ENCODE peak calls at places on chromosomes 5 and 9, in eight cellular contexts. One of them, this sample, is unnamed.

GRCh38 chr5:171462136-171462927 is 42.9 kb downstream of the FGF18 start:
- DNase-seq in epithelial cell of esophagus: no peak
- DNase-seq in heart right ventricle: no peak
- DNase-seq in GM23338: peak
- DNase-seq in A549: no peak
- DNase-seq in GM10248: no peak
- DNase-seq in AG04450: no peak
- DNase-seq in astrocyte: no peak
- DNase-seq in this sample: no peak

GRCh38 chr9:35828716-35829083 is at the start of gene FAM221B:
- DNase-seq in GM10248: no peak
- DNase-seq in A549: no peak
- DNase-seq in epithelial cell of esophagus: peak
- DNase-seq in GM23338: peak
- DNase-seq in AG04450: no peak
- DNase-seq in heart right ventricle: peak
- DNase-seq in astrocyte: no peak
- DNase-seq in this sample: peak

GRCh38 chr5:90408571-90409317 is 812 bp downstream of the CETN3 start:
- DNase-seq in AG04450: no peak
- DNase-seq in A549: no peak
- DNase-seq in epithelial cell of esophagus: peak
- DNase-seq in astrocyte: no peak
- DNase-seq in GM10248: no peak
- DNase-seq in GM23338: peak
- DNase-seq in heart right ventricle: no peak
- DNase-seq in this sample: no peak

GRCh38 chr5:180691046-180691445 is 41.6 kb upstream of the FLT4 start:
- DNase-seq in epithelial cell of esophagus: no peak
- DNase-seq in AG04450: no peak
- DNase-seq in heart right ventricle: no peak
- DNase-seq in A549: no peak
- DNase-seq in GM10248: no peak
- DNase-seq in GM23338: no peak
- DNase-seq in astrocyte: no peak
- DNase-seq in this sample: no peak

GRCh38 chr5:132251220-132251725 is 6.2 kb upstream of the PDLIM4 start:
- DNase-seq in GM23338: no peak
- DNase-seq in heart right ventricle: no peak
- DNase-seq in epithelial cell of esophagus: no peak
- DNase-seq in A549: no peak
- DNase-seq in astrocyte: peak
- DNase-seq in AG04450: no peak
- DNase-seq in GM10248: no peak
- DNase-seq in this sample: no peak

GRCh38 chr9:88932766-88933165 is 58.5 kb upstream of the S1PR3 start:
- DNase-seq in GM23338: peak
- DNase-seq in astrocyte: no peak
- DNase-seq in A549: no peak
- DNase-seq in AG04450: no peak
- DNase-seq in epithelial cell of esophagus: peak
- DNase-seq in GM10248: no peak
- DNase-seq in heart right ventricle: no peak
- DNase-seq in this sample: no peak

GRCh38 chr5:123089572-123089970 is 530 bp downstream of the PRDM6 start:
- DNase-seq in AG04450: no peak
- DNase-seq in A549: no peak
- DNase-seq in epithelial cell of esophagus: peak
- DNase-seq in heart right ventricle: no peak
- DNase-seq in astrocyte: no peak
- DNase-seq in GM10248: no peak
- DNase-seq in GM23338: peak
- DNase-seq in this sample: peak

GRCh38 chr5:127011961-127012644 is 18.3 kb downstream of the MARCHF3 start:
- DNase-seq in epithelial cell of esophagus: no peak
- DNase-seq in GM23338: no peak
- DNase-seq in A549: no peak
- DNase-seq in GM10248: peak
- DNase-seq in astrocyte: peak
- DNase-seq in heart right ventricle: no peak
- DNase-seq in AG04450: no peak
- DNase-seq in this sample: no peak

GRCh38 chr5:61053937-61054336 is 108.3 kb downstream of the SMIM15 start:
- DNase-seq in GM10248: no peak
- DNase-seq in heart right ventricle: no peak
- DNase-seq in astrocyte: peak
- DNase-seq in GM23338: no peak
- DNase-seq in A549: no peak
- DNase-seq in epithelial cell of esophagus: peak
- DNase-seq in AG04450: no peak
- DNase-seq in this sample: no peak

GRCh38 chr9:37947431-37947830 is 43.5 kb upstream of the SLC25A51 start:
- DNase-seq in heart right ventricle: no peak
- DNase-seq in GM10248: no peak
- DNase-seq in A549: no peak
- DNase-seq in astrocyte: no peak
- DNase-seq in GM23338: no peak
- DNase-seq in epithelial cell of esophagus: no peak
- DNase-seq in AG04450: no peak
- DNase-seq in this sample: no peak

GRCh38 chr5:25754895-25755294 is 1110.1 kb upstream of the CDH10 start:
- DNase-seq in heart right ventricle: no peak
- DNase-seq in GM10248: no peak
- DNase-seq in epithelial cell of esophagus: no peak
- DNase-seq in AG04450: no peak
- DNase-seq in astrocyte: no peak
- DNase-seq in GM23338: peak
- DNase-seq in A549: no peak
- DNase-seq in this sample: no peak

GRCh38 chr5:139271201-139272027 is 22.1 kb upstream of the MATR3 start:
- DNase-seq in A549: no peak
- DNase-seq in AG04450: peak
- DNase-seq in heart right ventricle: no peak
- DNase-seq in astrocyte: peak
- DNase-seq in GM23338: no peak
- DNase-seq in GM10248: no peak
- DNase-seq in epithelial cell of esophagus: peak
- DNase-seq in this sample: no peak

GRCh38 chr9:133425049-133425632 is 3.0 kb downstream of the ADAMTS13 start:
- DNase-seq in GM23338: no peak
- DNase-seq in astrocyte: no peak
- DNase-seq in GM10248: no peak
- DNase-seq in epithelial cell of esophagus: no peak
- DNase-seq in A549: no peak
- DNase-seq in AG04450: no peak
- DNase-seq in heart right ventricle: no peak
- DNase-seq in this sample: no peak

GRCh38 chr5:151126199-151126645 is 31.4 kb downstream of the ANXA6 start:
- DNase-seq in GM23338: peak
- DNase-seq in astrocyte: peak
- DNase-seq in A549: peak
- DNase-seq in heart right ventricle: peak
- DNase-seq in GM10248: peak
- DNase-seq in AG04450: no peak
- DNase-seq in epithelial cell of esophagus: peak
- DNase-seq in this sample: peak

GRCh38 chr5:79560774-79561524 is 47.0 kb upstream of the HOMER1 start:
- DNase-seq in heart right ventricle: no peak
- DNase-seq in astrocyte: peak
- DNase-seq in GM23338: no peak
- DNase-seq in epithelial cell of esophagus: peak
- DNase-seq in AG04450: no peak
- DNase-seq in A549: no peak
- DNase-seq in GM10248: peak
- DNase-seq in this sample: no peak

GRCh38 chr5:126108505-126108904 is 314.7 kb upstream of the GRAMD2B start:
- DNase-seq in epithelial cell of esophagus: peak
- DNase-seq in A549: no peak
- DNase-seq in GM10248: no peak
- DNase-seq in GM23338: no peak
- DNase-seq in astrocyte: no peak
- DNase-seq in heart right ventricle: no peak
- DNase-seq in AG04450: no peak
- DNase-seq in this sample: no peak

GRCh38 chr9:71741841-71742648 is 26.3 kb downstream of the CEMIP2 start:
- DNase-seq in epithelial cell of esophagus: peak
- DNase-seq in heart right ventricle: no peak
- DNase-seq in GM10248: no peak
- DNase-seq in A549: no peak
- DNase-seq in GM23338: no peak
- DNase-seq in AG04450: peak
- DNase-seq in astrocyte: peak
- DNase-seq in this sample: no peak

DNA sequence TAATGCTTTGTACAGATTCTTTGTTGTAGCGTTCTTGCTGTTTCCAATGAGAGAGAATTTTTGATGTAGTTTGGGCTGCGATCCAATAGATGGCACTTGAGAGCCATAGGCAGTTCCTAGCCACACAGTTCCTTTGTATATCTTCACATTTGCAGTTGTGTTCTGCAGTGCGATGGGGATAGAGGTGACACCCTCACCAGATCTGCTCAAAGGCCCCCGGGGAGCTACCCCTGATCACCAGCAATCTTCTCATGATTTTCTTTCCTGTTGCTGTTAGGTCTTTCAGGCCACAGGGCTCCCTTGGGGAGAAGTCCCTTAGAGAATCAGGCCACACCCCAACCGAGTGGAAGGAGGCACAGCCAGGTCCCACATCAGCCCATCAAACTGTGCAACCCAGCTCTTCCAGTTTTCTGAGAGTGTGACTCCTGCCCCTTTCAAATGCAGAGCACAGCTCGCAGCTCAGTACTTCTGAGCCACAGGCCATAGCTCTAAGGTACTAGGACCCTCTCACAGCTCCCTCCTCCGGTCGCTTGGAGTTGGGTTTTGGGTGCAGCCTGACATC is 353.7 kb downstream of the SLCO4C1 start:
- DNase-seq in GM23338: peak
- DNase-seq in heart right ventricle: no peak
- DNase-seq in A549: no peak
- DNase-seq in GM10248: peak
- DNase-seq in AG04450: no peak
- DNase-seq in astrocyte: no peak
- DNase-seq in epithelial cell of esophagus: peak
- DNase-seq in this sample: peak
- TF ChIP-seq CTCF in GM23338: peak
- TF ChIP-seq CTCF in heart right ventricle: peak
- TF ChIP-seq CTCF in A549: peak
- TF ChIP-seq CTCF in GM10248: peak
- TF ChIP-seq CTCF in AG04450: peak
- TF ChIP-seq CTCF in astrocyte: peak
- TF ChIP-seq CTCF in epithelial cell of esophagus: peak
- TF ChIP-seq CTCF in this sample: peak

DNA sequence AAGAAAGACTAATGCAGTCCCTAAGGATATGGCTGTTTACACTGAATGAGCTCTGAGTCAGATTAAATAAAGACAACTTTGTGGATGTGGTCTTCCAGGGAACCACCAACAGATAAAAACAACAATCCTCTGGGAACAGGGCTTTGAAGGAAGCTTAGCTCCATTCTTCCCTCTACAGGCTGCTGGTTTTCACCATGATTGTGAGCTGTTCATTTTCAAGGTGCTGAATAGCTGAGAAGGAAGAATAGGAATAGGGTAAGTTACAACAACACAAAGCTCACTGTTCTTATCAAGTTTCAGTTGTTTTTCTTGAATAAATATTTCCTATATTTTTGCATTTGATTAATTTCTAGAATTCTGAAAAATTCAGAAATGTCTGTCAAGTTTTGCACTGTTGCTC is 25.9 kb upstream of the PTAR1 start:
- DNase-seq in GM23338: peak
- DNase-seq in AG04450: peak
- DNase-seq in GM10248: no peak
- DNase-seq in A549: no peak
- DNase-seq in astrocyte: peak
- DNase-seq in epithelial cell of esophagus: peak
- DNase-seq in heart right ventricle: no peak
- DNase-seq in this sample: no peak
- TF ChIP-seq CTCF in GM23338: no peak
- TF ChIP-seq CTCF in AG04450: peak
- TF ChIP-seq CTCF in GM10248: no peak
- TF ChIP-seq CTCF in A549: no peak
- TF ChIP-seq CTCF in astrocyte: peak
- TF ChIP-seq CTCF in epithelial cell of esophagus: peak
- TF ChIP-seq CTCF in heart right ventricle: no peak
- TF ChIP-seq CTCF in this sample: no peak

DNA sequence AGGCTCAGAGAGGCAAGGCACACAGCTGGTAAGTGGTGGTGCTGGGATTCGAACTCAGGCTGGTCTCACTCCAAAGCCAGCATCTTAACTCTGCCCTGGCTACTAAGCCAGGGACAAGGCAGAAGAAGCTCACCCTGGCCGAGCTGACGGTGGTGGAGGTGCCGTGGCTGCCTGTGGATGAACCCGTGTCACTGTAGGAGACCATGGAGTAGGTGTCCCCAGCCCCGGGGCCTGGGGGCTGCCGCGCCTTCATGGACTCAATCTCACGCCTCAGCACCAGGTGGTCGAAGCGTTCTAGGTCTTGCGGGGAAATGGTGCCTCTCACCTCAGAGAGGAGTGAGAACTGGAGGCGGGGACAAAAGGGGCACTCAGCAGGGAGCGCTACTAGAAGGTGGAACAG is 35.4 kb upstream of the AKNA start:
- DNase-seq in GM10248: no peak
- DNase-seq in astrocyte: no peak
- DNase-seq in heart right ventricle: no peak
- DNase-seq in epithelial cell of esophagus: no peak
- DNase-seq in AG04450: no peak
- DNase-seq in GM23338: no peak
- DNase-seq in A549: no peak
- DNase-seq in this sample: no peak
- TF ChIP-seq CTCF in GM10248: no peak
- TF ChIP-seq CTCF in astrocyte: no peak
- TF ChIP-seq CTCF in heart right ventricle: no peak
- TF ChIP-seq CTCF in epithelial cell of esophagus: no peak
- TF ChIP-seq CTCF in AG04450: no peak
- TF ChIP-seq CTCF in GM23338: no peak
- TF ChIP-seq CTCF in A549: no peak
- TF ChIP-seq CTCF in this sample: no peak

GRCh38 chr9:129335456-129336129 is 157.5 kb upstream of the IER5L start:
- DNase-seq in A549: no peak
- DNase-seq in astrocyte: no peak
- DNase-seq in AG04450: no peak
- DNase-seq in epithelial cell of esophagus: no peak
- DNase-seq in heart right ventricle: no peak
- DNase-seq in GM10248: no peak
- DNase-seq in GM23338: peak
- DNase-seq in this sample: no peak

GRCh38 chr9:129338701-129339445 is 160.8 kb upstream of the IER5L start:
- DNase-seq in epithelial cell of esophagus: no peak
- DNase-seq in astrocyte: no peak
- DNase-seq in GM10248: no peak
- DNase-seq in GM23338: no peak
- DNase-seq in heart right ventricle: no peak
- DNase-seq in AG04450: no peak
- DNase-seq in A549: no peak
- DNase-seq in this sample: no peak

GRCh38 chr9:129336130-129336528 is 158.1 kb upstream of the IER5L start:
- DNase-seq in GM10248: no peak
- DNase-seq in heart right ventricle: no peak
- DNase-seq in astrocyte: peak
- DNase-seq in A549: no peak
- DNase-seq in GM23338: peak
- DNase-seq in AG04450: no peak
- DNase-seq in epithelial cell of esophagus: no peak
- DNase-seq in this sample: no peak

GRCh38 chr9:129336601-129337286 is 158.7 kb upstream of the IER5L start:
- DNase-seq in A549: no peak
- DNase-seq in GM23338: peak
- DNase-seq in AG04450: no peak
- DNase-seq in epithelial cell of esophagus: peak
- DNase-seq in heart right ventricle: no peak
- DNase-seq in astrocyte: peak
- DNase-seq in GM10248: no peak
- DNase-seq in this sample: no peak

GRCh38 chr9:129337287-129338140 is 159.5 kb upstream of the IER5L start:
- DNase-seq in AG04450: no peak
- DNase-seq in GM23338: no peak
- DNase-seq in A549: no peak
- DNase-seq in GM10248: no peak
- DNase-seq in heart right ventricle: no peak
- DNase-seq in epithelial cell of esophagus: no peak
- DNase-seq in astrocyte: no peak
- DNase-seq in this sample: no peak
- TF ChIP-seq CTCF in AG04450: no peak
- TF ChIP-seq CTCF in GM23338: no peak
- TF ChIP-seq CTCF in A549: no peak
- TF ChIP-seq CTCF in GM10248: no peak
- TF ChIP-seq CTCF in heart right ventricle: no peak
- TF ChIP-seq CTCF in epithelial cell of esophagus: no peak
- TF ChIP-seq CTCF in astrocyte: no peak
- TF ChIP-seq CTCF in this sample: no peak

This sample was measured in endothelial cell.